ENCODE peak calls at places on chromosomes 7 and 10, in ten cellular contexts. One of them, this sample, is unnamed.

GRCh38 chr7:142476077-142476476 is 218.2 kb upstream of the PRSS58 start:
- DNase-seq in brain microvascular endothelial cell: no peak
- DNase-seq in stomach: no peak
- DNase-seq in astrocyte: peak; percentile 61
- DNase-seq in RWPE1: no peak
- DNase-seq in Panc1: no peak
- DNase-seq in CD4-positive, alpha-beta T cell: no peak
- DNase-seq in cardiac muscle cell: no peak
- DNase-seq in naive thymus-derived CD4-positive, alpha-beta T cell: no peak
- DNase-seq in colonic mucosa: no peak
- DNase-seq in this sample: no peak

GRCh38 chr7:32215697-32216096 is 145.5 kb upstream of the PDE1C start:
- DNase-seq in colonic mucosa: no peak
- DNase-seq in astrocyte: no peak
- DNase-seq in brain microvascular endothelial cell: no peak
- DNase-seq in naive thymus-derived CD4-positive, alpha-beta T cell: no peak
- DNase-seq in cardiac muscle cell: no peak
- DNase-seq in Panc1: no peak
- DNase-seq in CD4-positive, alpha-beta T cell: no peak
- DNase-seq in RWPE1: no peak
- DNase-seq in stomach: no peak
- DNase-seq in this sample: no peak

GRCh38 chr10:80410122-80410521 is 1.8 kb downstream of the PRXL2A start:
- DNase-seq in astrocyte: no peak
- DNase-seq in brain microvascular endothelial cell: no peak
- DNase-seq in RWPE1: no peak
- DNase-seq in Panc1: no peak
- DNase-seq in CD4-positive, alpha-beta T cell: no peak
- DNase-seq in stomach: no peak
- DNase-seq in colonic mucosa: peak; percentile 71
- DNase-seq in naive thymus-derived CD4-positive, alpha-beta T cell: no peak
- DNase-seq in cardiac muscle cell: no peak
- DNase-seq in this sample: no peak

GRCh38 chr10:66819691-66820090 is 106.1 kb upstream of the LRRTM3 start:
- DNase-seq in CD4-positive, alpha-beta T cell: no peak
- DNase-seq in stomach: no peak
- DNase-seq in cardiac muscle cell: no peak
- DNase-seq in colonic mucosa: no peak
- DNase-seq in Panc1: no peak
- DNase-seq in astrocyte: no peak
- DNase-seq in naive thymus-derived CD4-positive, alpha-beta T cell: no peak
- DNase-seq in brain microvascular endothelial cell: no peak
- DNase-seq in RWPE1: no peak
- DNase-seq in this sample: peak; percentile 42

GRCh38 chr7:101688995-101689907 is 60.2 kb upstream of the MYL10 start:
- DNase-seq in RWPE1: no peak
- DNase-seq in cardiac muscle cell: no peak
- DNase-seq in stomach: no peak
- DNase-seq in CD4-positive, alpha-beta T cell: no peak
- DNase-seq in Panc1: no peak
- DNase-seq in brain microvascular endothelial cell: no peak
- DNase-seq in naive thymus-derived CD4-positive, alpha-beta T cell: no peak
- DNase-seq in colonic mucosa: no peak
- DNase-seq in astrocyte: no peak
- DNase-seq in this sample: no peak

GRCh38 chr10:122147731-122148130 is 123.4 kb upstream of the BTBD16 start:
- DNase-seq in CD4-positive, alpha-beta T cell: no peak
- DNase-seq in colonic mucosa: no peak
- DNase-seq in brain microvascular endothelial cell: no peak
- DNase-seq in astrocyte: peak; percentile 73
- DNase-seq in Panc1: no peak
- DNase-seq in RWPE1: no peak
- DNase-seq in cardiac muscle cell: no peak
- DNase-seq in naive thymus-derived CD4-positive, alpha-beta T cell: no peak
- DNase-seq in stomach: no peak
- DNase-seq in this sample: no peak

GRCh38 chr7:3217166-3217565 is 83.9 kb upstream of the SDK1 start:
- DNase-seq in naive thymus-derived CD4-positive, alpha-beta T cell: no peak
- DNase-seq in brain microvascular endothelial cell: peak; percentile 89
- DNase-seq in colonic mucosa: no peak
- DNase-seq in stomach: peak; percentile 53
- DNase-seq in Panc1: no peak
- DNase-seq in cardiac muscle cell: peak; percentile 36
- DNase-seq in RWPE1: no peak
- DNase-seq in astrocyte: peak; percentile 69
- DNase-seq in CD4-positive, alpha-beta T cell: no peak
- DNase-seq in this sample: peak; percentile 10

GRCh38 chr10:63702107-63702506 is 180.9 kb downstream of the REEP3 start:
- DNase-seq in naive thymus-derived CD4-positive, alpha-beta T cell: no peak
- DNase-seq in brain microvascular endothelial cell: no peak
- DNase-seq in colonic mucosa: no peak
- DNase-seq in cardiac muscle cell: no peak
- DNase-seq in stomach: no peak
- DNase-seq in RWPE1: no peak
- DNase-seq in CD4-positive, alpha-beta T cell: no peak
- DNase-seq in Panc1: no peak
- DNase-seq in astrocyte: no peak
- DNase-seq in this sample: no peak

GRCh38 chr10:33240931-33241330 is 93.5 kb downstream of the NRP1 start:
- DNase-seq in stomach: no peak
- DNase-seq in brain microvascular endothelial cell: no peak
- DNase-seq in astrocyte: peak; percentile 73
- DNase-seq in colonic mucosa: no peak
- DNase-seq in cardiac muscle cell: no peak
- DNase-seq in RWPE1: no peak
- DNase-seq in Panc1: no peak
- DNase-seq in CD4-positive, alpha-beta T cell: no peak
- DNase-seq in naive thymus-derived CD4-positive, alpha-beta T cell: no peak
- DNase-seq in this sample: no peak

GRCh38 chr10:30645340-30645827 is 15.8 kb upstream of the LYZL2 start:
- DNase-seq in RWPE1: no peak
- DNase-seq in stomach: no peak
- DNase-seq in astrocyte: peak; percentile 55
- DNase-seq in cardiac muscle cell: peak; percentile 59
- DNase-seq in naive thymus-derived CD4-positive, alpha-beta T cell: no peak
- DNase-seq in CD4-positive, alpha-beta T cell: no peak
- DNase-seq in colonic mucosa: no peak
- DNase-seq in brain microvascular endothelial cell: peak; percentile 69
- DNase-seq in Panc1: no peak
- DNase-seq in this sample: peak; percentile 31

GRCh38 chr10:65931291-65932080 is 994.4 kb upstream of the LRRTM3 start:
- DNase-seq in RWPE1: no peak
- DNase-seq in CD4-positive, alpha-beta T cell: no peak
- DNase-seq in cardiac muscle cell: no peak
- DNase-seq in stomach: no peak
- DNase-seq in naive thymus-derived CD4-positive, alpha-beta T cell: no peak
- DNase-seq in Panc1: no peak
- DNase-seq in brain microvascular endothelial cell: no peak
- DNase-seq in astrocyte: no peak
- DNase-seq in colonic mucosa: no peak
- DNase-seq in this sample: no peak

GRCh38 chr7:30650455-30650854 is 31.8 kb downstream of the CRHR2 start:
- DNase-seq in naive thymus-derived CD4-positive, alpha-beta T cell: no peak
- DNase-seq in stomach: no peak
- DNase-seq in Panc1: no peak
- DNase-seq in astrocyte: no peak
- DNase-seq in RWPE1: no peak
- DNase-seq in cardiac muscle cell: peak; percentile 13
- DNase-seq in CD4-positive, alpha-beta T cell: no peak
- DNase-seq in brain microvascular endothelial cell: no peak
- DNase-seq in colonic mucosa: no peak
- DNase-seq in this sample: no peak

GRCh38 chr10:62308101-62308500 is 39.5 kb upstream of the RTKN2 start:
- DNase-seq in CD4-positive, alpha-beta T cell: no peak
- DNase-seq in brain microvascular endothelial cell: no peak
- DNase-seq in cardiac muscle cell: no peak
- DNase-seq in RWPE1: no peak
- DNase-seq in colonic mucosa: no peak
- DNase-seq in Panc1: no peak
- DNase-seq in stomach: no peak
- DNase-seq in astrocyte: peak; percentile 42
- DNase-seq in naive thymus-derived CD4-positive, alpha-beta T cell: no peak
- DNase-seq in this sample: no peak

GRCh38 chr7:156629873-156630272 is 10.7 kb upstream of the RNF32 start:
- DNase-seq in CD4-positive, alpha-beta T cell: no peak
- DNase-seq in Panc1: no peak
- DNase-seq in brain microvascular endothelial cell: no peak
- DNase-seq in naive thymus-derived CD4-positive, alpha-beta T cell: no peak
- DNase-seq in cardiac muscle cell: no peak
- DNase-seq in stomach: no peak
- DNase-seq in colonic mucosa: no peak
- DNase-seq in RWPE1: no peak
- DNase-seq in astrocyte: no peak
- DNase-seq in this sample: no peak

GRCh38 chr7:156625585-156625984 is 15.0 kb upstream of the RNF32 start:
- DNase-seq in RWPE1: no peak
- DNase-seq in cardiac muscle cell: no peak
- DNase-seq in colonic mucosa: no peak
- DNase-seq in Panc1: no peak
- DNase-seq in stomach: no peak
- DNase-seq in CD4-positive, alpha-beta T cell: no peak
- DNase-seq in astrocyte: no peak
- DNase-seq in naive thymus-derived CD4-positive, alpha-beta T cell: no peak
- DNase-seq in brain microvascular endothelial cell: no peak
- DNase-seq in this sample: no peak

GRCh38 chr7:156634117-156634516 is 6.5 kb upstream of the RNF32 start:
- DNase-seq in astrocyte: no peak
- DNase-seq in RWPE1: no peak
- DNase-seq in Panc1: no peak
- DNase-seq in CD4-positive, alpha-beta T cell: no peak
- DNase-seq in colonic mucosa: no peak
- DNase-seq in cardiac muscle cell: no peak
- DNase-seq in naive thymus-derived CD4-positive, alpha-beta T cell: no peak
- DNase-seq in brain microvascular endothelial cell: no peak
- DNase-seq in stomach: no peak
- DNase-seq in this sample: no peak

GRCh38 chr7:156626220-156626895 is 14.2 kb upstream of the RNF32 start:
- DNase-seq in colonic mucosa: no peak
- DNase-seq in RWPE1: no peak
- DNase-seq in CD4-positive, alpha-beta T cell: no peak
- DNase-seq in naive thymus-derived CD4-positive, alpha-beta T cell: no peak
- DNase-seq in cardiac muscle cell: no peak
- DNase-seq in brain microvascular endothelial cell: no peak
- DNase-seq in astrocyte: no peak
- DNase-seq in stomach: no peak
- DNase-seq in Panc1: no peak
- DNase-seq in this sample: no peak

GRCh38 chr7:156628562-156628961 is 12.0 kb upstream of the RNF32 start:
- DNase-seq in astrocyte: no peak
- DNase-seq in colonic mucosa: no peak
- DNase-seq in naive thymus-derived CD4-positive, alpha-beta T cell: no peak
- DNase-seq in stomach: no peak
- DNase-seq in Panc1: no peak
- DNase-seq in CD4-positive, alpha-beta T cell: no peak
- DNase-seq in cardiac muscle cell: no peak
- DNase-seq in brain microvascular endothelial cell: no peak
- DNase-seq in RWPE1: no peak
- DNase-seq in this sample: no peak
- H3K27ac ChIP-seq in astrocyte: no peak overlapping the region
- H3K27ac ChIP-seq in colonic mucosa: no peak overlapping the region
- H3K27ac ChIP-seq in naive thymus-derived CD4-positive, alpha-beta T cell: no peak overlapping the region
- H3K27ac ChIP-seq in stomach: no peak overlapping the region
- H3K27ac ChIP-seq in Panc1: no peak overlapping the region
- H3K27ac ChIP-seq in CD4-positive, alpha-beta T cell: no peak overlapping the region
- H3K27ac ChIP-seq in cardiac muscle cell: no peak overlapping the region
- H3K27ac ChIP-seq in brain microvascular endothelial cell: no peak overlapping the region
- H3K27ac ChIP-seq in RWPE1: no peak overlapping the region
- H3K27ac ChIP-seq in this sample: no peak overlapping the region

GRCh38 chr10:32005050-32005449 is 51.2 kb downstream of the KIF5B start:
- DNase-seq in stomach: peak; percentile 47
- DNase-seq in Panc1: peak; percentile 35
- DNase-seq in cardiac muscle cell: peak; percentile 56
- DNase-seq in astrocyte: peak; percentile 19
- DNase-seq in naive thymus-derived CD4-positive, alpha-beta T cell: peak; percentile 40
- DNase-seq in RWPE1: peak; percentile 30
- DNase-seq in CD4-positive, alpha-beta T cell: no peak
- DNase-seq in brain microvascular endothelial cell: peak; percentile 61
- DNase-seq in colonic mucosa: peak; percentile 46
- DNase-seq in this sample: peak; percentile 72
- H3K27ac ChIP-seq in stomach: no peak overlapping the region
- H3K27ac ChIP-seq in Panc1: no peak overlapping the region
- H3K27ac ChIP-seq in cardiac muscle cell: peak overlapping the region; percentile 81
- H3K27ac ChIP-seq in astrocyte: no peak overlapping the region
- H3K27ac ChIP-seq in naive thymus-derived CD4-positive, alpha-beta T cell: no peak overlapping the region
- H3K27ac ChIP-seq in RWPE1: no peak overlapping the region
- H3K27ac ChIP-seq in CD4-positive, alpha-beta T cell: no peak overlapping the region
- H3K27ac ChIP-seq in brain microvascular endothelial cell: no peak overlapping the region
- H3K27ac ChIP-seq in colonic mucosa: no peak overlapping the region
- H3K27ac ChIP-seq in this sample: no peak overlapping the region

DNA sequence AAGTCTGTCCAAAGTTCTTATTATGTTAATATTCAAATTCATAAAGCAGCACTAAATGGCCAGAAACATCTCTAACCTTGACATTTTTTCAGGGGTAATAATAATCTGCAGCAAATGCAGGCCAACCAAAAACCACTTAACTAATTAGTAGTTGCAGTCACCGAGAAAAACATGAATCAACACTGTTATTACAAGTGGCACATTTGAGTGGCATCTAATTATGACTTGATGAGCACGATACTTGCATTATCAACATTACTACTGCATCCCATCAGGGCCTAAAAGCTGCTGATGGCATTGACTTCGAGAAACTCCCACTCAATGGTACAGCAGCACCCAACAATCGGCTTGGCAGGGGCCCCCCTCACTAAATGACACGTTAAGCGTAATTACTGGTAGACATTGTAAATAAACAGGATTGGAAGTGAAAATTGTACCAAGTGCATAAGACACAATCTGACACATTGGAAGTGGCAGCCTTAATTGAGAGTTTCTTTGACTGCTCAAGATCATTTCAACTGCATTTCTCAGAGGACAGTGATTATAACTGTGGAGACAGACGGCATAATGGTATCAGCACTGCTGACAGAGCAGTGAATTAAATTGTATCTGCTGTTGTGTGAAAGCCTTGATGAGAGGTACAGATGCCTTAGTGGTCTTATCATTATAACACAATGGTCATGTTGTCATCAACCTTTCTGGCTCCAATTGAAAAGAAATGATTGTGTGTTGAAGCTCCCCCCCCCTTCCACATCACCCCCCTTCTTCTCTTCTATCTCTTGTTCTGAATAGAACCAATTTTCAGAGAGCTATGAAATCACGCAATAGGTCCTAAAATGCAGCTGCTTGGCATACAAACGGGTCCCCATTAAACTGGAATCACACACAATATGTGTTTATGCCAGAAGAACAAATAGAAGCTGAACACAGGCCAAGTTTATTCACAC is 43.4 kb downstream of the SHTN1 start:
- DNase-seq in CD4-positive, alpha-beta T cell: no peak
- DNase-seq in RWPE1: no peak
- DNase-seq in Panc1: no peak
- DNase-seq in astrocyte: no peak
- DNase-seq in colonic mucosa: no peak
- DNase-seq in naive thymus-derived CD4-positive, alpha-beta T cell: no peak
- DNase-seq in stomach: no peak
- DNase-seq in brain microvascular endothelial cell: no peak
- DNase-seq in cardiac muscle cell: no peak
- DNase-seq in this sample: no peak
- H3K27ac ChIP-seq in CD4-positive, alpha-beta T cell: no peak overlapping the region
- H3K27ac ChIP-seq in RWPE1: no peak overlapping the region
- H3K27ac ChIP-seq in Panc1: no peak overlapping the region
- H3K27ac ChIP-seq in astrocyte: no peak overlapping the region
- H3K27ac ChIP-seq in colonic mucosa: no peak overlapping the region
- H3K27ac ChIP-seq in naive thymus-derived CD4-positive, alpha-beta T cell: no peak overlapping the region
- H3K27ac ChIP-seq in stomach: no peak overlapping the region
- H3K27ac ChIP-seq in brain microvascular endothelial cell: no peak overlapping the region
- H3K27ac ChIP-seq in cardiac muscle cell: no peak overlapping the region
- H3K27ac ChIP-seq in this sample: no peak overlapping the region

GRCh38 chr7:131947661-131948060 is 391.2 kb upstream of the PODXL start:
- DNase-seq in naive thymus-derived CD4-positive, alpha-beta T cell: no peak
- DNase-seq in brain microvascular endothelial cell: no peak
- DNase-seq in RWPE1: no peak
- DNase-seq in stomach: no peak
- DNase-seq in cardiac muscle cell: no peak
- DNase-seq in colonic mucosa: no peak
- DNase-seq in CD4-positive, alpha-beta T cell: no peak
- DNase-seq in astrocyte: no peak
- DNase-seq in Panc1: no peak
- DNase-seq in this sample: no peak
- H3K27ac ChIP-seq in naive thymus-derived CD4-positive, alpha-beta T cell: no peak overlapping the region
- H3K27ac ChIP-seq in brain microvascular endothelial cell: no peak overlapping the region
- H3K27ac ChIP-seq in RWPE1: no peak overlapping the region
- H3K27ac ChIP-seq in stomach: no peak overlapping the region
- H3K27ac ChIP-seq in cardiac muscle cell: no peak overlapping the region
- H3K27ac ChIP-seq in colonic mucosa: no peak overlapping the region
- H3K27ac ChIP-seq in CD4-positive, alpha-beta T cell: no peak overlapping the region
- H3K27ac ChIP-seq in astrocyte: no peak overlapping the region
- H3K27ac ChIP-seq in Panc1: no peak overlapping the region
- H3K27ac ChIP-seq in this sample: no peak overlapping the region

This sample was measured in PC-3.